ENCODE peak calls at places on chromosomes 13 and 19, in eight cellular contexts. X is cardiac muscle cell; F is CD8-positive, alpha-beta T cell; G is fibroblast of mammary gland; B is SK-N-SH; D is fibroblast of the aortic adventitia; O is Caco-2; J is upper lobe of right lung. K is an unnamed sample.

GRCh38 chr13:57326532-57326931 is 159.5 kb downstream of the PRR20E start:
- DNase-seq in X (no peak), F (no peak), G (no peak), B (no peak), D (no peak), O (no peak), J (no peak), K (no peak)

GRCh38 chr13:96089749-96090239 is at the start of gene HS6ST3:
- DNase-seq in X (peak; percentile 10), F (no peak), G (no peak), B (peak; percentile 79), D (no peak), O (peak; percentile 50), J (peak; percentile 67), K (no peak)

GRCh38 chr13:110475117-110475516 is 86.4 kb downstream of the RAB20 start:
- DNase-seq in X (no peak), F (no peak), G (no peak), B (no peak), D (no peak), O (no peak), J (no peak), K (no peak)

GRCh38 chr13:59368652-59369051 is 795.1 kb downstream of the DIAPH3 start:
- DNase-seq in X (peak; percentile 38), F (no peak), G (no peak), B (no peak), D (no peak), O (no peak), J (no peak), K (no peak)

GRCh38 chr13:112487127-112487517 is 100.8 kb downstream of the TUBGCP3 start:
- DNase-seq in X (no peak), F (no peak), G (no peak), B (no peak), D (no peak), O (no peak), J (no peak), K (no peak)

GRCh38 chr13:52070929-52071523 is 46.5 kb downstream of the UTP14C start:
- DNase-seq in X (peak; percentile 48), F (peak; percentile 25), G (peak; percentile 45), B (peak; percentile 36), D (peak; percentile 57), O (no peak), J (no peak), K (peak; percentile 60)

GRCh38 chr13:91359566-91359965 is 12.1 kb downstream of the MIR17HG start:
- DNase-seq in X (no peak), F (no peak), G (no peak), B (no peak), D (no peak), O (no peak), J (no peak), K (no peak)

GRCh38 chr13:71663431-71663830 is 203.6 kb downstream of the DACH1 start:
- DNase-seq in X (peak; percentile 47), F (no peak), G (no peak), B (no peak), D (no peak), O (no peak), J (no peak), K (no peak)

GRCh38 chr13:91313103-91313502 is 34.4 kb upstream of the MIR17HG start:
- DNase-seq in X (peak; percentile 30), F (no peak), G (peak; percentile 6), B (peak; percentile 16), D (peak; percentile 24), O (no peak), J (no peak), K (peak; percentile 45)

GRCh38 chr19:57566396-57567256 is 7.0 kb upstream of the ZNF550 start:
- DNase-seq in X (peak; percentile 53), F (no peak), G (peak; percentile 62), B (no peak), D (peak; percentile 38), O (no peak), J (no peak), K (no peak)

GRCh38 chr13:34349091-34349722 is 531.3 kb downstream of the RFC3 start:
- DNase-seq in X (peak; percentile 96), F (no peak), G (peak; percentile 97), B (no peak), D (peak; percentile 97), O (no peak), J (no peak), K (no peak)

GRCh38 chr13:80783926-80784325 is 443.0 kb upstream of the SPRY2 start:
- DNase-seq in X (peak; percentile 88), F (no peak), G (peak; percentile 72), B (no peak), D (peak; percentile 77), O (no peak), J (no peak), K (no peak)

GRCh38 chr13:30864352-30865130 is 41.5 kb upstream of the MEDAG start:
- DNase-seq in X (peak; percentile 89), F (no peak), G (peak; percentile 97), B (peak; percentile 71), D (peak; percentile 96), O (no peak), J (no peak), K (no peak)
- H3K4me3 ChIP-seq in X (no peak overlapping the region), F (no peak overlapping the region), G (no peak overlapping the region), B (no peak overlapping the region), D (no peak overlapping the region), O (no peak overlapping the region), J (no peak overlapping the region), K (no peak overlapping the region)

GRCh38 chr19:16369664-16370576 is 45.3 kb downstream of the KLF2 start:
- DNase-seq in X (no peak), F (peak; percentile 96), G (no peak), B (no peak), D (no peak), O (no peak), J (peak; percentile 50), K (peak; percentile 81)
- H3K4me3 ChIP-seq in X (no peak overlapping the region), F (peak overlapping the region; percentile 44), G (no peak overlapping the region), B (no peak overlapping the region), D (no peak overlapping the region), O (no peak overlapping the region), J (no peak overlapping the region), K (peak overlapping the region; percentile 82)

DNA sequence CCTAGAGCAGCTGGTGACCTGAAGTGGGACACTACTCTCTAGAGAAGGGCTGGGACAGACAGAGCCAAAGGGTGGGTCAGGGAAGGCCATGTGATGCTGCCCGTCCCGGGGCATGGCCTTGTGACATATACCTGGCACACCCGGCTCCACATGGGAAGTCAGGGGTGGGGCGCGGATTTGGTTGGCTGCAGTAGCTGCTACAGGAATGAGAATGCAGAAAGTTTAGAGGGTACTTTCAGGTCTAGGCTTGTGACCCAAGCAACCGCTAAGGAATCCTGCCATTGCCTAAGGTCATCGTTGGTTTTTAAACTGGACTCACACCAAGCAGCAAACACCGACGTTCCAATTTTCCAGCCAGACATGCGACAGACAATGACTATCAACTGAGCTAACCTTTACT is 25.9 kb downstream of the RCBTB2 start:
- DNase-seq in X (no peak), F (no peak), G (no peak), B (no peak), D (no peak), O (no peak), J (no peak), K (no peak)
- H3K4me3 ChIP-seq in X (no peak overlapping the region), F (no peak overlapping the region), G (no peak overlapping the region), B (no peak overlapping the region), D (no peak overlapping the region), O (no peak overlapping the region), J (no peak overlapping the region), K (no peak overlapping the region)

DNA sequence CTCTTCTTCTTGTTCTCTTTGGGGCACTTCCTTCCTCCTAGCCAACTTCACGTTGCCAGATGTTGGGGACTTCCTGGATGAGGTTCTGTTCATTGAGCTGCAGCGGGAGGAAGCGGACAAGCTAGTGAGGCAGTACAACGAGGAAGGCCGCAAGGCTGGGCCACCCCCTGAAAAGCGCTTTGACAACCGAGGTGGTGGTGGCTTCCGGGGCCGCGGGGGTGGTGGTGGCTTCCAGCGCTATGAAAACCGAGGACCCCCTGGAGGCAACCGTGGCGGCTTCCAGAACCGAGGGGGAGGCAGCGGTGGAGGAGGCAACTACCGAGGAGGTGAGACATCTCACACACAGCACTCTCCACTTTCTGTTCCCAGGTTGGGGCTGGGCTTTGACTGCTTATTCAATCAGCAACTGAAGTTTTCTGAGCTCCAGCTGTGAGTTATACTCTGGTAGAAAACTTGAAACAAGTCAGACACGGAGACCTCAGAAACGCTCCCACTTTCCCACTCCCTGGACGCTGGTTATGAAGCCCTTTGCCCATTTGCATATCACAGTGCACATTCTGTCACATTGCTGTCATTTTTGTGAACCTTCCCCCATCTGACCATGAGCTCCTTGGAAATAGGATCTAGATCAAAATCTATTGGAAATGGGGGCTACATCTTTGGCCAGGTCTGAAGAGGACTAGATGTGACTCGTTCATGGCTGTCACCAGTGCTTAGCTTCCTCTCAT is 7.2 kb upstream of the CCDC97 start:
- DNase-seq in X (no peak), F (peak; percentile 83), G (no peak), B (no peak), D (no peak), O (no peak), J (peak; percentile 69), K (peak; percentile 39)
- H3K4me3 ChIP-seq in X (no peak overlapping the region), F (peak overlapping the region; percentile 34), G (no peak overlapping the region), B (no peak overlapping the region), D (no peak overlapping the region), O (no peak overlapping the region), J (no peak overlapping the region), K (peak overlapping the region; percentile 4)

DNA sequence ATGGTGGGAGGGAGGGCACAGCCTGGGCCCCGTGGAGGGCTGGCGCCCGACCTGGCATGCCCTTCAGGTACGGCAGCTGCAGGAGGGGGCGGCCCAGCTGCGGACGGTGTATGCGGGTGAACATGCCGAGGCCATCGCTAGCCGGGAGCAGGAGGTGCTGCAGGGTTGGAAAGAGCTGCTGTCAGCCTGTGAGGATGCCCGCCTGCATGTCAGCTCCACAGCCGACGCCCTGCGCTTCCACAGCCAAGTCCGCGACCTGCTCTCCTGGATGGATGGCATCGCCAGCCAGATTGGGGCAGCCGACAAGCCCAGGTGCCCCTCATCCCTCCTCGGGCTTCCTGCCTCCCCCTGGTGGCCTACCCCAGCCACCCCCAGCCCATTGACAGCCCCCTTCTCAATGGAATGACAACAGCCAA is 16.6 kb upstream of the SHKBP1 start:
- DNase-seq in X (no peak), F (no peak), G (no peak), B (no peak), D (no peak), O (no peak), J (no peak), K (no peak)
- H3K4me3 ChIP-seq in X (no peak overlapping the region), F (no peak overlapping the region), G (no peak overlapping the region), B (no peak overlapping the region), D (no peak overlapping the region), O (no peak overlapping the region), J (no peak overlapping the region), K (no peak overlapping the region)

DNA sequence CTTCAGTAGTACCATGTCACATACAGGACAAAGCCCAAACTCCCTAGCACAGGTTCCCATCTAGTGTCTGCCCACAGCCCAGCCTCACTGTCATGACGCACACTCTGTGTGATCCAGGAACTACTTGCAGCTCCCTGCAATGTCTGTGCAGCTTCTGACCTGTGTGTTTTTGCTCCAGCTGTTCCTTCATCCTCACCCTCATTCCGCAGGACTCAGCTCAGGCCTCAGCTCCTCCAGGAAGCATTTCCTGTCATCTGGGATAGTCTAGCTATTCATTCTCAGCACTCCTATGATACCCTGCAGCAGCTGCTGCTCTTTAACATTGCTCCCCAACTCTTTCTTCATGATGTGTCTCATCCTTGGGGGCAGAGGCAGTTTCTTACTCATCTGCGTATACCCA is 56.1 kb downstream of the ENOX1 start:
- DNase-seq in X (peak; percentile 33), F (no peak), G (peak; percentile 58), B (no peak), D (peak; percentile 17), O (no peak), J (no peak), K (no peak)
- H3K4me3 ChIP-seq in X (no peak overlapping the region), F (no peak overlapping the region), G (no peak overlapping the region), B (no peak overlapping the region), D (no peak overlapping the region), O (no peak overlapping the region), J (no peak overlapping the region), K (no peak overlapping the region)